ENCODE peak calls at places on chromosomes 6 and 20, in four cellular contexts. E is T-cell; P is activated CD4-positive, alpha-beta T cell treated with anti-CD3 and anti-CD28 coated beads, Interleukin-2, amount 50 U/mL, for 1 hour; S is PC-3. U is an unnamed sample.

GRCh38 chr6:106097368-106098231 is 11.5 kb downstream of the PRDM1 start:
- DNase-seq in E (peak), P (peak), S (peak), U (no peak)

GRCh38 chr6:46042355-46042999 is 26.8 kb upstream of the CLIC5 start:
- DNase-seq in P (no peak), E (no peak), S (peak), U (peak)

GRCh38 chr6:104305206-104305605 is 554.5 kb downstream of the HACE1 start:
- DNase-seq in S (no peak), E (no peak), P (no peak), U (no peak)

GRCh38 chr6:4606681-4607025 is 169.6 kb upstream of the CDYL start:
- DNase-seq in S (no peak), E (no peak), P (no peak), U (no peak)

GRCh38 chr6:116265081-116265829 is 11.4 kb upstream of the TSPYL4 start:
- DNase-seq in E (no peak), P (no peak), S (peak), U (peak)

GRCh38 chr6:156645106-156645505 is 132.1 kb upstream of the ARID1B start:
- DNase-seq in E (no peak), S (no peak), P (no peak), U (no peak)

GRCh38 chr6:110357696-110358535 is at the start of gene METTL24:
- DNase-seq in S (no peak), P (no peak), E (peak), U (peak)

GRCh38 chr6:134029495-134030455 is 22.6 kb downstream of the SLC2A12 start:
- DNase-seq in S (peak), E (no peak), P (no peak), U (peak)

GRCh38 chr6:26034901-26035300 is 52.3 kb upstream of the HFE start:
- DNase-seq in E (no peak), S (no peak), P (no peak), U (no peak)

GRCh38 chr6:167985911-167986595 is 11.4 kb upstream of the KIF25 start:
- DNase-seq in P (no peak), S (no peak), E (no peak), U (no peak)

GRCh38 chr20:23419995-23420901 is 1.0 kb downstream of the NAPB start:
- DNase-seq in S (peak), P (peak), E (peak), U (no peak)

GRCh38 chr6:11065436-11066202 is 21.5 kb upstream of the ELOVL2 start:
- DNase-seq in E (no peak), S (no peak), P (no peak), U (no peak)

GRCh38 chr6:38030380-38030779 is 210.9 kb downstream of the ZFAND3 start:
- DNase-seq in E (no peak), P (no peak), S (no peak), U (no peak)

GRCh38 chr6:51398064-51398740 is 579.5 kb downstream of the TFAP2B start:
- DNase-seq in E (no peak), S (peak), P (no peak), U (peak)

GRCh38 chr6:154408906-154409500 is 52.4 kb upstream of the IPCEF1 start:
- DNase-seq in P (no peak), S (peak), E (no peak), U (no peak)

GRCh38 chr6:129893513-129894098 is 32.5 kb upstream of the TMEM244 start:
- DNase-seq in E (no peak), P (no peak), S (peak), U (no peak)

GRCh38 chr6:143427109-143427817 is 23.2 kb downstream of the ADAT2 start:
- DNase-seq in P (peak), S (peak), E (peak), U (peak)

GRCh38 chr20:54167909-54168872 is 5.6 kb downstream of the CYP24A1 start:
- DNase-seq in E (no peak), P (no peak), S (peak), U (no peak)

GRCh38 chr6:79872986-79873385 is 74.4 kb downstream of the ELOVL4 start:
- DNase-seq in P (no peak), E (no peak), S (peak), U (no peak)

GRCh38 chr20:31570735-31571617 is 34.1 kb upstream of the ID1 start:
- DNase-seq in P (no peak), E (no peak), S (no peak), U (no peak)

GRCh38 chr6:33787954-33788693 is 806 bp downstream of the LEMD2 start:
- DNase-seq in P (peak), E (peak), S (peak), U (no peak)

GRCh38 chr6:142787422-142787821 is 157.6 kb downstream of the HIVEP2 start:
- DNase-seq in P (no peak), S (no peak), E (no peak), U (no peak)

GRCh38 chr6:56789879-56790278 is 147.2 kb upstream of the DST start:
- DNase-seq in P (no peak), E (no peak), S (no peak), U (no peak)

GRCh38 chr6:13188306-13188705 is 140.0 kb downstream of the TBC1D7 start:
- DNase-seq in E (no peak), S (no peak), P (no peak), U (no peak)

GRCh38 chr20:53750827-53751393 is 157.3 kb upstream of the ZNF217 start:
- DNase-seq in S (peak), P (peak), E (peak), U (no peak)

U was measured in NCI-H1417.